ENCODE peak calls at places on chromosomes 7 and 10, in ten cellular contexts. One of them, this sample, is unnamed.

GRCh38 chr7:21962677-21963076 is 17.0 kb upstream of the CDCA7L start:
- DNase-seq in stimulated activated CD4-positive, alpha-beta T cell treated with anti-CD3 and anti-CD28 coated beads, Interleukin-2, amount 100 ng/mL, for 48 hours: no peak
- DNase-seq in HFFc6: no peak
- DNase-seq in activated CD4-positive, alpha-beta T cell treated with anti-CD3 and anti-CD28 coated beads for 4 hours: no peak
- DNase-seq in Karpas-422: no peak
- DNase-seq in WERI-Rb-1: no peak
- DNase-seq in NCI-H1105: no peak
- DNase-seq in NCI-H510A treated with DMSO at 0.1 percent for 48 hours: peak
- DNase-seq in hypothalamus: no peak
- DNase-seq in activated T-helper 1 cell treated with anti-CD3 and anti-CD28 coated beads, Interleukin-12 subunit alpha, Interleukin-12 subunit beta, Interleukin-2, Interleukin-4 antibody, amounts not matched to agents 30 ng/mL and 10 ng/mL and 1 ng/mL, durations not matched to agents 14 hours and 24 hours and 36 hours: no peak
- DNase-seq in this sample: no peak

GRCh38 chr10:52635651-52636050 is 136.9 kb downstream of the MBL2 start:
- DNase-seq in stimulated activated CD4-positive, alpha-beta T cell treated with anti-CD3 and anti-CD28 coated beads, Interleukin-2, amount 100 ng/mL, for 48 hours: no peak
- DNase-seq in HFFc6: no peak
- DNase-seq in activated CD4-positive, alpha-beta T cell treated with anti-CD3 and anti-CD28 coated beads for 4 hours: no peak
- DNase-seq in Karpas-422: no peak
- DNase-seq in WERI-Rb-1: no peak
- DNase-seq in NCI-H1105: no peak
- DNase-seq in NCI-H510A treated with DMSO at 0.1 percent for 48 hours: no peak
- DNase-seq in hypothalamus: no peak
- DNase-seq in activated T-helper 1 cell treated with anti-CD3 and anti-CD28 coated beads, Interleukin-12 subunit alpha, Interleukin-12 subunit beta, Interleukin-2, Interleukin-4 antibody, amounts not matched to agents 30 ng/mL and 10 ng/mL and 1 ng/mL, durations not matched to agents 14 hours and 24 hours and 36 hours: no peak
- DNase-seq in this sample: no peak

GRCh38 chr7:1197997-1198632 is 34.6 kb upstream of the UNCX start:
- DNase-seq in stimulated activated CD4-positive, alpha-beta T cell treated with anti-CD3 and anti-CD28 coated beads, Interleukin-2, amount 100 ng/mL, for 48 hours: no peak
- DNase-seq in HFFc6: peak
- DNase-seq in activated CD4-positive, alpha-beta T cell treated with anti-CD3 and anti-CD28 coated beads for 4 hours: no peak
- DNase-seq in Karpas-422: no peak
- DNase-seq in WERI-Rb-1: no peak
- DNase-seq in NCI-H1105: no peak
- DNase-seq in NCI-H510A treated with DMSO at 0.1 percent for 48 hours: no peak
- DNase-seq in hypothalamus: no peak
- DNase-seq in activated T-helper 1 cell treated with anti-CD3 and anti-CD28 coated beads, Interleukin-12 subunit alpha, Interleukin-12 subunit beta, Interleukin-2, Interleukin-4 antibody, amounts not matched to agents 30 ng/mL and 10 ng/mL and 1 ng/mL, durations not matched to agents 14 hours and 24 hours and 36 hours: no peak
- DNase-seq in this sample: no peak

GRCh38 chr7:114865564-114865963 is 56.3 kb upstream of the MDFIC start:
- DNase-seq in stimulated activated CD4-positive, alpha-beta T cell treated with anti-CD3 and anti-CD28 coated beads, Interleukin-2, amount 100 ng/mL, for 48 hours: peak
- DNase-seq in HFFc6: peak
- DNase-seq in activated CD4-positive, alpha-beta T cell treated with anti-CD3 and anti-CD28 coated beads for 4 hours: peak
- DNase-seq in Karpas-422: no peak
- DNase-seq in WERI-Rb-1: peak
- DNase-seq in NCI-H1105: no peak
- DNase-seq in NCI-H510A treated with DMSO at 0.1 percent for 48 hours: no peak
- DNase-seq in hypothalamus: no peak
- DNase-seq in activated T-helper 1 cell treated with anti-CD3 and anti-CD28 coated beads, Interleukin-12 subunit alpha, Interleukin-12 subunit beta, Interleukin-2, Interleukin-4 antibody, amounts not matched to agents 30 ng/mL and 10 ng/mL and 1 ng/mL, durations not matched to agents 14 hours and 24 hours and 36 hours: peak
- DNase-seq in this sample: no peak

GRCh38 chr7:135111379-135111778 is 36.5 kb upstream of the TMEM140 start:
- DNase-seq in stimulated activated CD4-positive, alpha-beta T cell treated with anti-CD3 and anti-CD28 coated beads, Interleukin-2, amount 100 ng/mL, for 48 hours: no peak
- DNase-seq in HFFc6: no peak
- DNase-seq in activated CD4-positive, alpha-beta T cell treated with anti-CD3 and anti-CD28 coated beads for 4 hours: no peak
- DNase-seq in Karpas-422: no peak
- DNase-seq in WERI-Rb-1: no peak
- DNase-seq in NCI-H1105: no peak
- DNase-seq in NCI-H510A treated with DMSO at 0.1 percent for 48 hours: no peak
- DNase-seq in hypothalamus: no peak
- DNase-seq in activated T-helper 1 cell treated with anti-CD3 and anti-CD28 coated beads, Interleukin-12 subunit alpha, Interleukin-12 subunit beta, Interleukin-2, Interleukin-4 antibody, amounts not matched to agents 30 ng/mL and 10 ng/mL and 1 ng/mL, durations not matched to agents 14 hours and 24 hours and 36 hours: no peak
- DNase-seq in this sample: no peak

GRCh38 chr10:30092151-30092790 is 32.9 kb upstream of the JCAD start:
- DNase-seq in stimulated activated CD4-positive, alpha-beta T cell treated with anti-CD3 and anti-CD28 coated beads, Interleukin-2, amount 100 ng/mL, for 48 hours: no peak
- DNase-seq in HFFc6: peak
- DNase-seq in activated CD4-positive, alpha-beta T cell treated with anti-CD3 and anti-CD28 coated beads for 4 hours: no peak
- DNase-seq in Karpas-422: no peak
- DNase-seq in WERI-Rb-1: no peak
- DNase-seq in NCI-H1105: no peak
- DNase-seq in NCI-H510A treated with DMSO at 0.1 percent for 48 hours: no peak
- DNase-seq in hypothalamus: no peak
- DNase-seq in activated T-helper 1 cell treated with anti-CD3 and anti-CD28 coated beads, Interleukin-12 subunit alpha, Interleukin-12 subunit beta, Interleukin-2, Interleukin-4 antibody, amounts not matched to agents 30 ng/mL and 10 ng/mL and 1 ng/mL, durations not matched to agents 14 hours and 24 hours and 36 hours: no peak
- DNase-seq in this sample: no peak

GRCh38 chr7:148633761-148634160 is 43.2 kb downstream of the C7orf33 start:
- DNase-seq in stimulated activated CD4-positive, alpha-beta T cell treated with anti-CD3 and anti-CD28 coated beads, Interleukin-2, amount 100 ng/mL, for 48 hours: no peak
- DNase-seq in HFFc6: no peak
- DNase-seq in activated CD4-positive, alpha-beta T cell treated with anti-CD3 and anti-CD28 coated beads for 4 hours: no peak
- DNase-seq in Karpas-422: no peak
- DNase-seq in WERI-Rb-1: no peak
- DNase-seq in NCI-H1105: no peak
- DNase-seq in NCI-H510A treated with DMSO at 0.1 percent for 48 hours: no peak
- DNase-seq in hypothalamus: no peak
- DNase-seq in activated T-helper 1 cell treated with anti-CD3 and anti-CD28 coated beads, Interleukin-12 subunit alpha, Interleukin-12 subunit beta, Interleukin-2, Interleukin-4 antibody, amounts not matched to agents 30 ng/mL and 10 ng/mL and 1 ng/mL, durations not matched to agents 14 hours and 24 hours and 36 hours: no peak
- DNase-seq in this sample: no peak

GRCh38 chr10:74640134-74640533 is 186.3 kb upstream of the KAT6B start:
- DNase-seq in stimulated activated CD4-positive, alpha-beta T cell treated with anti-CD3 and anti-CD28 coated beads, Interleukin-2, amount 100 ng/mL, for 48 hours: no peak
- DNase-seq in HFFc6: no peak
- DNase-seq in activated CD4-positive, alpha-beta T cell treated with anti-CD3 and anti-CD28 coated beads for 4 hours: no peak
- DNase-seq in Karpas-422: peak
- DNase-seq in WERI-Rb-1: no peak
- DNase-seq in NCI-H1105: peak
- DNase-seq in NCI-H510A treated with DMSO at 0.1 percent for 48 hours: peak
- DNase-seq in hypothalamus: no peak
- DNase-seq in activated T-helper 1 cell treated with anti-CD3 and anti-CD28 coated beads, Interleukin-12 subunit alpha, Interleukin-12 subunit beta, Interleukin-2, Interleukin-4 antibody, amounts not matched to agents 30 ng/mL and 10 ng/mL and 1 ng/mL, durations not matched to agents 14 hours and 24 hours and 36 hours: no peak
- DNase-seq in this sample: no peak

GRCh38 chr10:130962240-130963051 is 349.1 kb downstream of the TCERG1L start:
- DNase-seq in stimulated activated CD4-positive, alpha-beta T cell treated with anti-CD3 and anti-CD28 coated beads, Interleukin-2, amount 100 ng/mL, for 48 hours: no peak
- DNase-seq in HFFc6: no peak
- DNase-seq in activated CD4-positive, alpha-beta T cell treated with anti-CD3 and anti-CD28 coated beads for 4 hours: no peak
- DNase-seq in Karpas-422: no peak
- DNase-seq in WERI-Rb-1: no peak
- DNase-seq in NCI-H1105: no peak
- DNase-seq in NCI-H510A treated with DMSO at 0.1 percent for 48 hours: no peak
- DNase-seq in hypothalamus: no peak
- DNase-seq in activated T-helper 1 cell treated with anti-CD3 and anti-CD28 coated beads, Interleukin-12 subunit alpha, Interleukin-12 subunit beta, Interleukin-2, Interleukin-4 antibody, amounts not matched to agents 30 ng/mL and 10 ng/mL and 1 ng/mL, durations not matched to agents 14 hours and 24 hours and 36 hours: no peak
- DNase-seq in this sample: no peak

GRCh38 chr7:14195079-14195478 is 205.6 kb upstream of the ETV1 start:
- DNase-seq in stimulated activated CD4-positive, alpha-beta T cell treated with anti-CD3 and anti-CD28 coated beads, Interleukin-2, amount 100 ng/mL, for 48 hours: no peak
- DNase-seq in HFFc6: no peak
- DNase-seq in activated CD4-positive, alpha-beta T cell treated with anti-CD3 and anti-CD28 coated beads for 4 hours: no peak
- DNase-seq in Karpas-422: no peak
- DNase-seq in WERI-Rb-1: no peak
- DNase-seq in NCI-H1105: no peak
- DNase-seq in NCI-H510A treated with DMSO at 0.1 percent for 48 hours: no peak
- DNase-seq in hypothalamus: no peak
- DNase-seq in activated T-helper 1 cell treated with anti-CD3 and anti-CD28 coated beads, Interleukin-12 subunit alpha, Interleukin-12 subunit beta, Interleukin-2, Interleukin-4 antibody, amounts not matched to agents 30 ng/mL and 10 ng/mL and 1 ng/mL, durations not matched to agents 14 hours and 24 hours and 36 hours: no peak
- DNase-seq in this sample: no peak

GRCh38 chr7:95609277-95609971 is 13.1 kb upstream of the PDK4 start:
- DNase-seq in stimulated activated CD4-positive, alpha-beta T cell treated with anti-CD3 and anti-CD28 coated beads, Interleukin-2, amount 100 ng/mL, for 48 hours: no peak
- DNase-seq in HFFc6: peak
- DNase-seq in activated CD4-positive, alpha-beta T cell treated with anti-CD3 and anti-CD28 coated beads for 4 hours: no peak
- DNase-seq in Karpas-422: no peak
- DNase-seq in WERI-Rb-1: no peak
- DNase-seq in NCI-H1105: peak
- DNase-seq in NCI-H510A treated with DMSO at 0.1 percent for 48 hours: peak
- DNase-seq in hypothalamus: no peak
- DNase-seq in activated T-helper 1 cell treated with anti-CD3 and anti-CD28 coated beads, Interleukin-12 subunit alpha, Interleukin-12 subunit beta, Interleukin-2, Interleukin-4 antibody, amounts not matched to agents 30 ng/mL and 10 ng/mL and 1 ng/mL, durations not matched to agents 14 hours and 24 hours and 36 hours: no peak
- DNase-seq in this sample: no peak

GRCh38 chr7:90595801-90596683 is at the start of gene CDK14:
- DNase-seq in stimulated activated CD4-positive, alpha-beta T cell treated with anti-CD3 and anti-CD28 coated beads, Interleukin-2, amount 100 ng/mL, for 48 hours: peak
- DNase-seq in HFFc6: peak
- DNase-seq in activated CD4-positive, alpha-beta T cell treated with anti-CD3 and anti-CD28 coated beads for 4 hours: peak
- DNase-seq in Karpas-422: peak
- DNase-seq in WERI-Rb-1: peak
- DNase-seq in NCI-H1105: peak
- DNase-seq in NCI-H510A treated with DMSO at 0.1 percent for 48 hours: peak
- DNase-seq in hypothalamus: peak
- DNase-seq in activated T-helper 1 cell treated with anti-CD3 and anti-CD28 coated beads, Interleukin-12 subunit alpha, Interleukin-12 subunit beta, Interleukin-2, Interleukin-4 antibody, amounts not matched to agents 30 ng/mL and 10 ng/mL and 1 ng/mL, durations not matched to agents 14 hours and 24 hours and 36 hours: peak
- DNase-seq in this sample: peak

GRCh38 chr10:108608860-108609259 is 1314.5 kb downstream of the XPNPEP1 start:
- DNase-seq in stimulated activated CD4-positive, alpha-beta T cell treated with anti-CD3 and anti-CD28 coated beads, Interleukin-2, amount 100 ng/mL, for 48 hours: no peak
- DNase-seq in HFFc6: no peak
- DNase-seq in activated CD4-positive, alpha-beta T cell treated with anti-CD3 and anti-CD28 coated beads for 4 hours: no peak
- DNase-seq in Karpas-422: no peak
- DNase-seq in WERI-Rb-1: no peak
- DNase-seq in NCI-H1105: no peak
- DNase-seq in NCI-H510A treated with DMSO at 0.1 percent for 48 hours: no peak
- DNase-seq in hypothalamus: no peak
- DNase-seq in activated T-helper 1 cell treated with anti-CD3 and anti-CD28 coated beads, Interleukin-12 subunit alpha, Interleukin-12 subunit beta, Interleukin-2, Interleukin-4 antibody, amounts not matched to agents 30 ng/mL and 10 ng/mL and 1 ng/mL, durations not matched to agents 14 hours and 24 hours and 36 hours: no peak
- DNase-seq in this sample: no peak

GRCh38 chr7:157667731-157668130 is 330.9 kb downstream of the DNAJB6 start:
- DNase-seq in stimulated activated CD4-positive, alpha-beta T cell treated with anti-CD3 and anti-CD28 coated beads, Interleukin-2, amount 100 ng/mL, for 48 hours: no peak
- DNase-seq in HFFc6: no peak
- DNase-seq in activated CD4-positive, alpha-beta T cell treated with anti-CD3 and anti-CD28 coated beads for 4 hours: no peak
- DNase-seq in Karpas-422: no peak
- DNase-seq in WERI-Rb-1: no peak
- DNase-seq in NCI-H1105: no peak
- DNase-seq in NCI-H510A treated with DMSO at 0.1 percent for 48 hours: no peak
- DNase-seq in hypothalamus: no peak
- DNase-seq in activated T-helper 1 cell treated with anti-CD3 and anti-CD28 coated beads, Interleukin-12 subunit alpha, Interleukin-12 subunit beta, Interleukin-2, Interleukin-4 antibody, amounts not matched to agents 30 ng/mL and 10 ng/mL and 1 ng/mL, durations not matched to agents 14 hours and 24 hours and 36 hours: no peak
- DNase-seq in this sample: no peak

GRCh38 chr7:475425-475728 is 44.3 kb downstream of the PDGFA start:
- DNase-seq in stimulated activated CD4-positive, alpha-beta T cell treated with anti-CD3 and anti-CD28 coated beads, Interleukin-2, amount 100 ng/mL, for 48 hours: no peak
- DNase-seq in HFFc6: no peak
- DNase-seq in activated CD4-positive, alpha-beta T cell treated with anti-CD3 and anti-CD28 coated beads for 4 hours: no peak
- DNase-seq in Karpas-422: no peak
- DNase-seq in WERI-Rb-1: no peak
- DNase-seq in NCI-H1105: no peak
- DNase-seq in NCI-H510A treated with DMSO at 0.1 percent for 48 hours: no peak
- DNase-seq in hypothalamus: no peak
- DNase-seq in activated T-helper 1 cell treated with anti-CD3 and anti-CD28 coated beads, Interleukin-12 subunit alpha, Interleukin-12 subunit beta, Interleukin-2, Interleukin-4 antibody, amounts not matched to agents 30 ng/mL and 10 ng/mL and 1 ng/mL, durations not matched to agents 14 hours and 24 hours and 36 hours: no peak
- DNase-seq in this sample: no peak

GRCh38 chr10:58023341-58024073 is 244.2 kb downstream of the IPMK start:
- DNase-seq in stimulated activated CD4-positive, alpha-beta T cell treated with anti-CD3 and anti-CD28 coated beads, Interleukin-2, amount 100 ng/mL, for 48 hours: no peak
- DNase-seq in HFFc6: peak
- DNase-seq in activated CD4-positive, alpha-beta T cell treated with anti-CD3 and anti-CD28 coated beads for 4 hours: no peak
- DNase-seq in Karpas-422: no peak
- DNase-seq in WERI-Rb-1: no peak
- DNase-seq in NCI-H1105: no peak
- DNase-seq in NCI-H510A treated with DMSO at 0.1 percent for 48 hours: no peak
- DNase-seq in hypothalamus: no peak
- DNase-seq in activated T-helper 1 cell treated with anti-CD3 and anti-CD28 coated beads, Interleukin-12 subunit alpha, Interleukin-12 subunit beta, Interleukin-2, Interleukin-4 antibody, amounts not matched to agents 30 ng/mL and 10 ng/mL and 1 ng/mL, durations not matched to agents 14 hours and 24 hours and 36 hours: no peak
- DNase-seq in this sample: no peak

GRCh38 chr7:56537477-56537876 is 421.3 kb upstream of the NUPR2 start:
- DNase-seq in stimulated activated CD4-positive, alpha-beta T cell treated with anti-CD3 and anti-CD28 coated beads, Interleukin-2, amount 100 ng/mL, for 48 hours: no peak
- DNase-seq in HFFc6: no peak
- DNase-seq in activated CD4-positive, alpha-beta T cell treated with anti-CD3 and anti-CD28 coated beads for 4 hours: no peak
- DNase-seq in Karpas-422: no peak
- DNase-seq in WERI-Rb-1: no peak
- DNase-seq in NCI-H1105: no peak
- DNase-seq in NCI-H510A treated with DMSO at 0.1 percent for 48 hours: no peak
- DNase-seq in hypothalamus: no peak
- DNase-seq in activated T-helper 1 cell treated with anti-CD3 and anti-CD28 coated beads, Interleukin-12 subunit alpha, Interleukin-12 subunit beta, Interleukin-2, Interleukin-4 antibody, amounts not matched to agents 30 ng/mL and 10 ng/mL and 1 ng/mL, durations not matched to agents 14 hours and 24 hours and 36 hours: no peak
- DNase-seq in this sample: no peak

GRCh38 chr7:9189683-9190082 is 756.3 kb downstream of the NXPH1 start:
- DNase-seq in stimulated activated CD4-positive, alpha-beta T cell treated with anti-CD3 and anti-CD28 coated beads, Interleukin-2, amount 100 ng/mL, for 48 hours: no peak
- DNase-seq in HFFc6: no peak
- DNase-seq in activated CD4-positive, alpha-beta T cell treated with anti-CD3 and anti-CD28 coated beads for 4 hours: no peak
- DNase-seq in Karpas-422: no peak
- DNase-seq in WERI-Rb-1: peak
- DNase-seq in NCI-H1105: no peak
- DNase-seq in NCI-H510A treated with DMSO at 0.1 percent for 48 hours: no peak
- DNase-seq in hypothalamus: no peak
- DNase-seq in activated T-helper 1 cell treated with anti-CD3 and anti-CD28 coated beads, Interleukin-12 subunit alpha, Interleukin-12 subunit beta, Interleukin-2, Interleukin-4 antibody, amounts not matched to agents 30 ng/mL and 10 ng/mL and 1 ng/mL, durations not matched to agents 14 hours and 24 hours and 36 hours: no peak
- DNase-seq in this sample: peak

GRCh38 chr10:96309631-96310358 is 5.6 kb downstream of the DNTT start:
- DNase-seq in stimulated activated CD4-positive, alpha-beta T cell treated with anti-CD3 and anti-CD28 coated beads, Interleukin-2, amount 100 ng/mL, for 48 hours: no peak
- DNase-seq in HFFc6: no peak
- DNase-seq in activated CD4-positive, alpha-beta T cell treated with anti-CD3 and anti-CD28 coated beads for 4 hours: no peak
- DNase-seq in Karpas-422: no peak
- DNase-seq in WERI-Rb-1: no peak
- DNase-seq in NCI-H1105: no peak
- DNase-seq in NCI-H510A treated with DMSO at 0.1 percent for 48 hours: no peak
- DNase-seq in hypothalamus: no peak
- DNase-seq in activated T-helper 1 cell treated with anti-CD3 and anti-CD28 coated beads, Interleukin-12 subunit alpha, Interleukin-12 subunit beta, Interleukin-2, Interleukin-4 antibody, amounts not matched to agents 30 ng/mL and 10 ng/mL and 1 ng/mL, durations not matched to agents 14 hours and 24 hours and 36 hours: no peak
- DNase-seq in this sample: peak

GRCh38 chr10:122462533-122463465 is 1.4 kb downstream of the HTRA1 start:
- DNase-seq in stimulated activated CD4-positive, alpha-beta T cell treated with anti-CD3 and anti-CD28 coated beads, Interleukin-2, amount 100 ng/mL, for 48 hours: no peak
- DNase-seq in HFFc6: peak
- DNase-seq in activated CD4-positive, alpha-beta T cell treated with anti-CD3 and anti-CD28 coated beads for 4 hours: no peak
- DNase-seq in Karpas-422: no peak
- DNase-seq in WERI-Rb-1: no peak
- DNase-seq in NCI-H1105: no peak
- DNase-seq in NCI-H510A treated with DMSO at 0.1 percent for 48 hours: peak
- DNase-seq in hypothalamus: no peak
- DNase-seq in activated T-helper 1 cell treated with anti-CD3 and anti-CD28 coated beads, Interleukin-12 subunit alpha, Interleukin-12 subunit beta, Interleukin-2, Interleukin-4 antibody, amounts not matched to agents 30 ng/mL and 10 ng/mL and 1 ng/mL, durations not matched to agents 14 hours and 24 hours and 36 hours: no peak
- DNase-seq in this sample: no peak

GRCh38 chr7:115133248-115133647 is 211.4 kb downstream of the MDFIC start:
- DNase-seq in stimulated activated CD4-positive, alpha-beta T cell treated with anti-CD3 and anti-CD28 coated beads, Interleukin-2, amount 100 ng/mL, for 48 hours: no peak
- DNase-seq in HFFc6: no peak
- DNase-seq in activated CD4-positive, alpha-beta T cell treated with anti-CD3 and anti-CD28 coated beads for 4 hours: no peak
- DNase-seq in Karpas-422: no peak
- DNase-seq in WERI-Rb-1: no peak
- DNase-seq in NCI-H1105: no peak
- DNase-seq in NCI-H510A treated with DMSO at 0.1 percent for 48 hours: peak
- DNase-seq in hypothalamus: no peak
- DNase-seq in activated T-helper 1 cell treated with anti-CD3 and anti-CD28 coated beads, Interleukin-12 subunit alpha, Interleukin-12 subunit beta, Interleukin-2, Interleukin-4 antibody, amounts not matched to agents 30 ng/mL and 10 ng/mL and 1 ng/mL, durations not matched to agents 14 hours and 24 hours and 36 hours: no peak
- DNase-seq in this sample: no peak

GRCh38 chr7:133274265-133274664 is 21.4 kb downstream of the EXOC4 start:
- DNase-seq in stimulated activated CD4-positive, alpha-beta T cell treated with anti-CD3 and anti-CD28 coated beads, Interleukin-2, amount 100 ng/mL, for 48 hours: no peak
- DNase-seq in HFFc6: no peak
- DNase-seq in activated CD4-positive, alpha-beta T cell treated with anti-CD3 and anti-CD28 coated beads for 4 hours: no peak
- DNase-seq in Karpas-422: no peak
- DNase-seq in WERI-Rb-1: no peak
- DNase-seq in NCI-H1105: no peak
- DNase-seq in NCI-H510A treated with DMSO at 0.1 percent for 48 hours: no peak
- DNase-seq in hypothalamus: no peak
- DNase-seq in activated T-helper 1 cell treated with anti-CD3 and anti-CD28 coated beads, Interleukin-12 subunit alpha, Interleukin-12 subunit beta, Interleukin-2, Interleukin-4 antibody, amounts not matched to agents 30 ng/mL and 10 ng/mL and 1 ng/mL, durations not matched to agents 14 hours and 24 hours and 36 hours: no peak
- DNase-seq in this sample: no peak

GRCh38 chr7:107966701-107967100 is 36.3 kb downstream of the LAMB1 start:
- DNase-seq in stimulated activated CD4-positive, alpha-beta T cell treated with anti-CD3 and anti-CD28 coated beads, Interleukin-2, amount 100 ng/mL, for 48 hours: no peak
- DNase-seq in HFFc6: peak
- DNase-seq in activated CD4-positive, alpha-beta T cell treated with anti-CD3 and anti-CD28 coated beads for 4 hours: no peak
- DNase-seq in Karpas-422: no peak
- DNase-seq in WERI-Rb-1: peak
- DNase-seq in NCI-H1105: no peak
- DNase-seq in NCI-H510A treated with DMSO at 0.1 percent for 48 hours: peak
- DNase-seq in hypothalamus: no peak
- DNase-seq in activated T-helper 1 cell treated with anti-CD3 and anti-CD28 coated beads, Interleukin-12 subunit alpha, Interleukin-12 subunit beta, Interleukin-2, Interleukin-4 antibody, amounts not matched to agents 30 ng/mL and 10 ng/mL and 1 ng/mL, durations not matched to agents 14 hours and 24 hours and 36 hours: no peak
- DNase-seq in this sample: no peak

This sample was measured in HAP-1.